ENCODE peak calls at places on chromosomes 16 and 17, in four cellular contexts. Y, V, J and B are unnamed samples.

GRCh38 chr17:74391771-74392170 is 24.5 kb downstream of the GPR142 start:
- DNase-seq in Y (no peak), J (no peak), V (no peak), B (no peak)

GRCh38 chr16:31286421-31287032 is 26.8 kb downstream of the ITGAM start:
- DNase-seq in J (no peak), V (no peak), Y (no peak), B (no peak)

GRCh38 chr17:57861000-57861736 is 11.3 kb upstream of the MRPS23 start:
- DNase-seq in Y (no peak), V (peak), J (peak), B (no peak)

GRCh38 chr16:29664133-29664912 is 1.3 kb downstream of the SPN start:
- DNase-seq in V (peak), J (no peak), Y (no peak), B (no peak)

GRCh38 chr17:50603340-50603739 is 31.3 kb upstream of the ABCC3 start:
- DNase-seq in J (no peak), Y (no peak), V (no peak), B (no peak)

GRCh38 chr16:31569360-31569717 is 41.6 kb downstream of the AHSP start:
- DNase-seq in Y (no peak), V (peak), J (no peak), B (no peak)

GRCh38 chr16:48011888-48012658 is 143.7 kb downstream of the ABCC12 start:
- DNase-seq in Y (no peak), V (no peak), J (no peak), B (no peak)

GRCh38 chr17:14813649-14814048 is 451.5 kb downstream of the PMP22 start:
- DNase-seq in V (no peak), Y (no peak), J (no peak), B (no peak)

GRCh38 chr16:13264749-13265552 is 363.6 kb downstream of the SHISA9 start:
- DNase-seq in J (no peak), Y (no peak), V (no peak), B (no peak)

GRCh38 chr17:18071751-18072150 is 16.0 kb upstream of the DRG2 start:
- DNase-seq in Y (no peak), J (no peak), V (no peak), B (no peak)

GRCh38 chr16:1048442-1049112 is 24.0 kb upstream of the SSTR5 start:
- DNase-seq in J (peak), V (peak), Y (no peak), B (peak)

GRCh38 chr17:73231363-73231762 is 30.3 kb downstream of the CPSF4L start:
- DNase-seq in Y (no peak), V (peak), J (no peak), B (no peak)

GRCh38 chr17:7552621-7553051 is 3.8 kb downstream of the TNFSF12 start:
- DNase-seq in J (no peak), V (no peak), Y (no peak), B (no peak)

GRCh38 chr17:76359375-76359774 is 5.7 kb upstream of the PRPSAP1 start:
- DNase-seq in Y (no peak), J (no peak), V (no peak), B (no peak)

GRCh38 chr16:1832831-1833454 is 5.9 kb downstream of the FAHD1 start:
- DNase-seq in Y (no peak), V (no peak), J (no peak), B (no peak)

GRCh38 chr17:79192503-79193500 is 118.2 kb downstream of the ENGASE start:
- DNase-seq in Y (no peak), J (peak), V (peak), B (no peak)

GRCh38 chr16:5024632-5025031 is 9.1 kb downstream of the NAGPA start:
- DNase-seq in V (peak), J (no peak), Y (no peak), B (no peak)

GRCh38 chr16:560701-561412 is 663 bp downstream of the PRR35 start:
- DNase-seq in J (no peak), V (peak), Y (no peak), B (no peak)

GRCh38 chr17:27424941-27425340 is 31.3 kb upstream of the KSR1 start:
- DNase-seq in Y (no peak), V (no peak), J (no peak), B (no peak)

GRCh38 chr17:73533801-73534574 is 110.3 kb downstream of the SDK2 start:
- DNase-seq in Y (no peak), V (peak), J (no peak), B (no peak)

GRCh38 chr16:77898671-77899211 is 110.4 kb downstream of the VAT1L start:
- DNase-seq in V (no peak), J (no peak), Y (no peak), B (no peak)

GRCh38 chr16:17271687-17272086 is 199.1 kb downstream of the XYLT1 start:
- DNase-seq in Y (no peak), J (no peak), V (no peak), B (no peak)

GRCh38 chr17:32494621-32495346 is 8.0 kb downstream of the CDK5R1 start:
- DNase-seq in J (no peak), Y (no peak), V (no peak), B (peak)

GRCh38 chr17:28807925-28808641 is 34.5 kb downstream of the FAM222B start:
- DNase-seq in J (no peak), V (peak), Y (no peak), B (no peak)

GRCh38 chr17:7914771-7915610 is 1.1 kb downstream of the RNF227 start:
- DNase-seq in Y (peak), V (peak), J (peak), B (no peak)

GRCh38 chr16:4272114-4272954 is 489 bp downstream of the TFAP4 start:
- DNase-seq in V (peak), J (peak), Y (no peak), B (peak)

GRCh38 chr16:22098538-22099255 is 6.4 kb downstream of the VWA3A start:
- DNase-seq in V (no peak), J (peak), Y (no peak), B (no peak)

GRCh38 chr17:48132375-48132774 is 24.8 kb downstream of the SNX11 start:
- DNase-seq in J (no peak), V (no peak), Y (no peak), B (no peak)

GRCh38 chr17:6231886-6232767 is 161.9 kb downstream of the WSCD1 start:
- DNase-seq in V (peak), J (no peak), Y (no peak), B (no peak)

GRCh38 chr16:75456971-75457370 is 7.5 kb downstream of the TMEM170A start:
- DNase-seq in J (no peak), V (peak), Y (no peak), B (no peak)

GRCh38 chr17:3750296-3750695 is 26.6 kb downstream of the HASPIN start:
- DNase-seq in V (peak), J (no peak), Y (no peak), B (no peak)
- H3K27ac ChIP-seq in V (no peak), J (no peak), Y (no peak), B (no peak)

GRCh38 chr16:73065617-73066313 is 17.8 kb upstream of the ZFHX3 start:
- DNase-seq in J (no peak), V (peak), Y (no peak), B (no peak)
- H3K27ac ChIP-seq in J (peak), V (no peak), Y (peak), B (peak)

GRCh38 chr16:3087243-3087791 is 11.8 kb downstream of the ZSCAN10 start:
- DNase-seq in J (peak), V (no peak), Y (no peak), B (no peak)
- H3K27ac ChIP-seq in J (peak), V (no peak), Y (peak), B (no peak)

GRCh38 chr17:4997302-4998026 is at the start of the genes INCA1 and KIF1C:
- DNase-seq in J (peak), V (peak), Y (peak), B (peak)

GRCh38 chr17:4999429-5000093 is 1.8 kb downstream of the KIF1C start:
- DNase-seq in J (no peak), Y (no peak), V (peak), B (no peak)

GRCh38 chr17:5000237-5000639 is 2.5 kb downstream of the KIF1C start:
- DNase-seq in V (peak), Y (peak), J (peak), B (no peak)

GRCh38 chr17:4998027-4998665 is 396 bp downstream of the KIF1C start:
- DNase-seq in V (no peak), Y (no peak), J (peak), B (no peak)

GRCh38 chr17:4998666-4999428 is 1.1 kb downstream of the KIF1C start:
- DNase-seq in V (peak), Y (no peak), J (no peak), B (no peak)
- H3K27ac ChIP-seq in V (peak), Y (peak), J (peak), B (no peak)

GRCh38 chr16:28289106-28289505 is 3.2 kb upstream of the SBK1 start:
- DNase-seq in Y (no peak), V (no peak), J (no peak), B (no peak)

GRCh38 chr16:28288117-28288516 is 4.2 kb upstream of the SBK1 start:
- DNase-seq in J (no peak), V (peak), Y (no peak), B (no peak)

GRCh38 chr16:28291651-28292626 is at the start of gene SBK1:
- DNase-seq in V (peak), J (peak), Y (peak), B (no peak)

GRCh38 chr16:28292731-28293588 is 635 bp downstream of the SBK1 start:
- DNase-seq in V (no peak), J (no peak), Y (no peak), B (no peak)

DNA sequence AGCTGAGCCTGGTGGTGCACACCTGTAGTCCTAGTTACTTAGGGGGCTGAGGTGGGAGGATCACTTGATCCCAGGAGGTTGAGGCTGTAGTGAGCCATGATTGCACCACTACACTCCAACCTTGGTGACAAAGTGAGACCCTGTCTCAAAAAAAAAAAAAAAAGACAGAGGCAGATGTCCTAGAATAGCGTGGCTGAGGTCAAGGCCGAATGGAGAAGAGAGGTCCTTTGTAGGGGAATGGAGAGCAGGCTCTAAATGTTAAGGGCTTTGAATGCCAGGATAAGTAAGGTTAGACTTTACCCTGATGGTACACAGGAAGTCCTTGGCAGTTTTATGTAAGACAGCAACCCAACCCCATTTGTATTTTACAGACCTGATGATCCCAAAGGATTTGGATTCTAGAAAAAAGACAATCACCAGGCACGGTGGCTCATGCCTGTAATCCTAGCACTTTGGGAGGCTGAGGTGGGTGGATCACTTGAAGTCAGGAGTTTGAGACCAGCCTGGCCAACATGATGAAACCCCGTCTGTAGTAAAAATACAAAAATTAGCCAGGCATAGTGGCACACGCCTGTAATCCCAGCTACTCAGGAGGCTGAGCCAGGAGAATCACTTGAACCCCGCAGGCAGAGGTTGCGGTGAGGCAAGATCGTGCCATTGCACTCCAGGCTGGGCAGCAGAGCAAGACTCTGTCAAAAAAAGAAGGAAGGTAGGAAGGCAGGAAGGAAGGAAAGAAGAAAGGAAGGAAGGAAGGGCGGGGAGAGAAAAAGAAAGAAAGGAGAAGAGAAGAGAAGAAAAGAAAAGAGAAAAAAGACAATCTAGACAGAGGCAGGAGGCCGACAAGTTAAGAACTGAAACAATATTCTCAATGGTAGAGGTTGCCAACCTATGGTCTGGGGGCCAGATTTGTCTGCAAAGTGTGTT is 2.1 kb upstream of the SBK1 start:
- DNase-seq in Y (no peak), J (no peak), V (no peak), B (no peak)
- H3K27ac ChIP-seq in Y (no peak), J (no peak), V (no peak), B (no peak)

GRCh38 chr16:27317738-27318398 is 4.1 kb downstream of the IL4R start:
- DNase-seq in Y (no peak), J (no peak), V (peak), B (no peak)

GRCh38 chr16:27316038-27316680 is 2.4 kb downstream of the IL4R start:
- DNase-seq in V (no peak), J (no peak), Y (no peak), B (no peak)

GRCh38 chr16:27318399-27319256 is 4.9 kb downstream of the IL4R start:
- DNase-seq in J (no peak), Y (peak), V (peak), B (no peak)

GRCh38 chr16:27315333-27316037 is 1.7 kb downstream of the IL4R start:
- DNase-seq in J (peak), Y (peak), V (peak), B (no peak)

GRCh38 chr16:27317320-27317719 is 3.5 kb downstream of the IL4R start:
- DNase-seq in V (no peak), J (no peak), Y (no peak), B (no peak)
- H3K27ac ChIP-seq in V (peak), J (peak), Y (peak), B (no peak)

GRCh38 chr16:87780385-87780989 is 14.7 kb upstream of the KLHDC4 start:
- DNase-seq in Y (no peak), J (peak), V (peak), B (no peak)
- H3K27ac ChIP-seq in Y (no peak), J (peak), V (peak), B (peak)